ENCODE peak calls at places on chromosomes 16 and 17, in five cellular contexts. W is AG04450, P is neural progenitor cell, C is A549, D is right lobe of liver. N is an unnamed sample.

GRCh38 chr17:79504181-79504605 is 106.7 kb downstream of the RBFOX3 start:
- DNase-seq in W (no peak), P (no peak), C (no peak), D (no peak), N (no peak)

GRCh38 chr16:89502319-89502843 is 5.8 kb upstream of the SPG7 start:
- DNase-seq in W (no peak), P (no peak), C (peak; percentile 85), D (no peak), N (no peak)

GRCh38 chr17:80724723-80725388 is 180.2 kb downstream of the RPTOR start:
- DNase-seq in W (no peak), P (no peak), C (peak; percentile 31), D (no peak), N (no peak)

GRCh38 chr17:74777884-74778490 is 1.8 kb upstream of the NAT9 start:
- DNase-seq in W (no peak), P (no peak), C (no peak), D (no peak), N (no peak)

GRCh38 chr17:76695059-76695892 is 15.5 kb downstream of the MXRA7 start:
- DNase-seq in W (no peak), P (no peak), C (no peak), D (no peak), N (no peak)

GRCh38 chr17:77011173-77012011 is 129.4 kb upstream of the SEC14L1 start:
- DNase-seq in W (no peak), P (peak; percentile 61), C (no peak), D (no peak), N (no peak)

GRCh38 chr17:49315974-49316570 is 46.0 kb downstream of the ZNF652 start:
- DNase-seq in W (no peak), P (no peak), C (no peak), D (no peak), N (no peak)

GRCh38 chr17:41835800-41836549 is at the start of gene NT5C3B:
- DNase-seq in W (no peak), P (peak; percentile 78), C (peak; percentile 93), D (peak; percentile 72), N (peak; percentile 69)

GRCh38 chr16:28213396-28213795 is 1.6 kb upstream of the XPO6 start:
- DNase-seq in W (no peak), P (no peak), C (no peak), D (no peak), N (no peak)

GRCh38 chr17:7479389-7480192 is at the start of gene ZBTB4:
- DNase-seq in W (no peak), P (peak; percentile 82), C (peak; percentile 60), D (no peak), N (no peak)

DNA sequence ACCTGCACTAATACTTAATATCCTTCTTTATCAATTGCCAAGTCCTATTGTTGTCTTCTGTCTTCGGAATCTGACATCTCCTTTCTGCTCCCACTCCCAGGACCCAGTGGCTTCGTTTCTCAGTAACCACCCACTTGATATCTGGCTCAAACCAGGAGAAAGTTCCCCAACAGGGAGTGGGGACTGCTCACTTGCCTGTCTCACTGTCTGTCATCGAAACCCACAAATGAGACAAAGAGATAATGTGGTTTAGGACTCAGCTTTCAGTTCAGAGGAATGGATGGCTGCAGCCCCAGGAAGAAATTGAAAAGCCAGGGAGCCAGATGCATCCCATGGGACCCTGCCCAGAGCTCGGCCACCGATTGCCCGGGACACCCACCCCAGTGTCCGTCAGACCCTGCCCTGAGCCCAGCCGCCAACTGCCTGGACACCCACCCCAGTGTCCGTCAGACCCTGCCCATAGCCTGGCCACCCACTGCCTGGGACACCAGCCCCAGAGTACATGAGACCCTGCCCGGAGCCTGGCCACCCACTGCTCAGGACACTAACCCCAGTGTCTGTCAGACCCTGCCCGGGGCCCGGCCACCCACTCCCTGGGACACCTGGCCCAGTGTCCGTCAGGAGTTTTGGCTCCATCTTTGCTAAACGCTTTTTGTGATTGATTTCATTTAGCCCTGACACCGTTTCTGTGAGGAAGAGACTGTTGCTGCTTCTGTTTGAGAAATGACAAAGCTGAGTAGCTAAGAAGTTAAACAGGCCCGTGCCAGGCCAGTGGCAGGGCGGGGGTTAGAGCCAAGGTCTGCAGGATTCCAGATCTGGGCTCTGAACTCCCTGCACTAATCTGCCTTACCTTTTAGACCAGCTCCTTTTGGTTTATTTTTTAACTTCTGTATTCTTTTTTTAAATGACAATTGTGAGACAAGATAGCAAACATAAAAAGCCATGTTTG is 251.4 kb downstream of the PHKB start:
- DNase-seq in W (no peak), P (no peak), C (no peak), D (no peak), N (no peak)
- H3K27ac ChIP-seq in W (no peak overlapping the region), P (no peak overlapping the region), C (peak overlapping the region; percentile 44), D (no peak overlapping the region), N (no peak overlapping the region)

DNA sequence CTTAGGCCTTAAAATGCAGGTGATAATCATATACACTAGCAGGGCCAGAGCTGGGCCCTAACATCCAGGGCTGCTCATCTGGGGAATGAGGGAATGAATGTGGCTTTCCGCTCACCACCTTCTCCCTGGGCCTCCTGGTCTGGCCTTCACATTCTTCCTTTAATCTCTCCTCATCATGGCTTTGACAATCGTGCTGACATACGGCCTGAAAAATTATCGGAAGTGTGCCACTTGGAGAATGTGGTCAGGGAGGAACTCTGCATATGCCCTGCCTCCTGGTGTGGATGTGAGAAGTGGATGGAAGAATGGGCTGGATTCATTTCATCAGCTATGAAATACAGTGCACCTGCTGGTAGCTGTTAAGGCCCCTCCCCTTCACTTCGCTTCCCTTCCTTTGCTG is 2.4 kb downstream of the WSCD1 start:
- DNase-seq in W (no peak), P (no peak), C (no peak), D (no peak), N (no peak)
- H3K27ac ChIP-seq in W (no peak overlapping the region), P (no peak overlapping the region), C (no peak overlapping the region), D (no peak overlapping the region), N (peak overlapping the region; percentile 58)

GRCh38 chr17:69344939-69345338 is 18.0 kb upstream of the ABCA5 start:
- DNase-seq in W (no peak), P (no peak), C (peak; percentile 31), D (no peak), N (no peak)

GRCh38 chr17:69348441-69348840 is 21.5 kb upstream of the ABCA5 start:
- DNase-seq in W (no peak), P (no peak), C (no peak), D (no peak), N (no peak)

GRCh38 chr17:69356625-69357024 is 29.7 kb upstream of the ABCA5 start:
- DNase-seq in W (no peak), P (no peak), C (no peak), D (no peak), N (no peak)

GRCh38 chr17:69350911-69351310 is 24.0 kb upstream of the ABCA5 start:
- DNase-seq in W (no peak), P (no peak), C (no peak), D (no peak), N (no peak)
- H3K27ac ChIP-seq in W (no peak overlapping the region), P (no peak overlapping the region), C (no peak overlapping the region), D (no peak overlapping the region), N (no peak overlapping the region)

GRCh38 chr16:50369133-50369804 is 481 bp upstream of the BRD7 start:
- DNase-seq in W (no peak), P (no peak), C (no peak), D (no peak), N (no peak)
- H3K27ac ChIP-seq in W (no peak overlapping the region), P (no peak overlapping the region), C (peak overlapping the region; percentile 99), D (no peak overlapping the region), N (no peak overlapping the region)

GRCh38 chr17:83053021-83053778 is 26.2 kb upstream of the METRNL start:
- DNase-seq in W (no peak), P (peak; percentile 24), C (no peak), D (no peak), N (no peak)

GRCh38 chr17:83055911-83056582 is 23.4 kb upstream of the METRNL start:
- DNase-seq in W (peak; percentile 50), P (peak; percentile 1), C (peak; percentile 41), D (no peak), N (no peak)

GRCh38 chr17:83052241-83052564 is 27.2 kb upstream of the METRNL start:
- DNase-seq in W (no peak), P (no peak), C (no peak), D (no peak), N (no peak)

GRCh38 chr17:83054518-83055125 is 24.8 kb upstream of the METRNL start:
- DNase-seq in W (no peak), P (no peak), C (no peak), D (no peak), N (no peak)

DNA sequence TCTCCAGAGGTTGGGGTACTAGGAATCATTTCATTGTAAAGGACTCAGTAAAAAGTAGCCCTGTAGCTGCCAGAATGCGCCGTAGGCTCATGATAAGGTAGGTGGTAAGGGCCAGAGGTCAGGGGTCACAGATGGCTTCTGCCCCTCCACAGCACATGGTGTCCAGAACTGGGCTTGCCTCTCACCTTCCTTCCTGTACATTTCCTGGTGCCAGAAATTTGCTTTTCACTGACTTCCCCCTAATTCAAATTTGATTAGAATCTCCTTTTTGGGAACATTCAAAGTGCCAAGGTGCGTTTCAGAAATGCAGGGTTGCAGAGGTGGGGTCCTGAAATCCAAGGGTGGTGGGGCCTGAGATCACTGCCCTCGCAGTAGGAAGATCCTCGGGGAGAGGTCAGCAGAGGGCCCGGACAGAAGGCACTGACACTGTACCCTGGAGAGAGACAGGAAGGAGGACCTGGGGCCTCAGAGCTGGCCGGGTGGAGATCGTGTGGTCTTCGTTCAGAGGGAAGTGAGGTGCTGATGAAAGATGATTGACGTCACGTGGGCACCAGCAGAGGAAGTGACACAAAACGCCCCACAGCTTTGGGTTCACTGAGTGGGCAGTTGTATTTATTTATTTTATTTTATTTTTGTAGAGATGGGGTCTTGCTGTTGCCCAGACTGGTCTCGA is 25.5 kb upstream of the METRNL start:
- DNase-seq in W (no peak), P (no peak), C (no peak), D (no peak), N (peak; percentile 27)
- H3K27ac ChIP-seq in W (no peak overlapping the region), P (no peak overlapping the region), C (no peak overlapping the region), D (no peak overlapping the region), N (peak overlapping the region; percentile 21)

GRCh38 chr16:1746693-1747195 is 24.6 kb downstream of the NME3 start:
- DNase-seq in W (no peak), P (no peak), C (no peak), D (no peak), N (no peak)
- H3K27ac ChIP-seq in W (peak overlapping the region; percentile 94), P (no peak overlapping the region), C (peak overlapping the region; percentile 78), D (no peak overlapping the region), N (no peak overlapping the region)

N was measured in substantia nigra.